ENCODE peak calls at places on chromosomes 12 and 14, in seven cellular contexts. X is astrocyte of the cerebellum; I is ACHN; Q is stimulated activated CD4-positive, alpha-beta T cell treated with anti-CD3 and anti-CD28 coated beads, Interleukin-4, amount 100 ng/mL, for 24 hours; A is T-helper 9 cell; K is omental fat pad; J is NCI-H82. M is an unnamed sample.

GRCh38 chr12:111842556-111843396 is 748 bp downstream of the MAPKAPK5 start:
- DNase-seq in X (no peak), I (peak; percentile 47), Q (peak; percentile 45), A (peak; percentile 5), K (no peak), J (peak; percentile 39), M (no peak)

GRCh38 chr12:14846042-14846587 is 2.8 kb upstream of the ART4 start:
- DNase-seq in X (no peak), I (no peak), Q (no peak), A (no peak), K (no peak), J (no peak), M (no peak)

GRCh38 chr12:102543494-102543893 is 63.1 kb upstream of the IGF1 start:
- DNase-seq in X (no peak), I (no peak), Q (no peak), A (no peak), K (no peak), J (peak; percentile 30), M (no peak)

GRCh38 chr12:128707488-128707887 is 116.3 kb downstream of the SLC15A4 start:
- DNase-seq in X (no peak), I (no peak), Q (no peak), A (no peak), K (no peak), J (no peak), M (no peak)

GRCh38 chr14:93788557-93789365 is 476 bp upstream of the PRIMA1 start:
- DNase-seq in X (no peak), I (peak; percentile 8), Q (no peak), A (no peak), K (no peak), J (peak; percentile 69), M (no peak)

GRCh38 chr14:66119805-66120204 is 366.4 kb upstream of the CCDC196 start:
- DNase-seq in X (no peak), I (no peak), Q (no peak), A (no peak), K (no peak), J (no peak), M (no peak)

GRCh38 chr14:90383731-90384542 is 12.9 kb upstream of the CALM1 start:
- DNase-seq in X (no peak), I (peak; percentile 58), Q (peak; percentile 53), A (peak; percentile 48), K (peak; percentile 32), J (peak; percentile 63), M (peak; percentile 86)

GRCh38 chr12:112664569-112664968 is 127.0 kb upstream of the RPH3A start:
- DNase-seq in X (no peak), I (peak; percentile 47), Q (no peak), A (no peak), K (no peak), J (no peak), M (no peak)

GRCh38 chr12:95385646-95386045 is 88.3 kb upstream of the METAP2 start:
- DNase-seq in X (no peak), I (no peak), Q (no peak), A (no peak), K (no peak), J (peak; percentile 94), M (no peak)

GRCh38 chr12:80162177-80162576 is 62.8 kb downstream of the OTOGL start:
- DNase-seq in X (no peak), I (no peak), Q (no peak), A (no peak), K (no peak), J (no peak), M (no peak)

GRCh38 chr12:56160160-56160763 is 2.1 kb downstream of the MYL6 start:
- DNase-seq in X (no peak), I (no peak), Q (peak; percentile 60), A (peak; percentile 56), K (no peak), J (no peak), M (no peak)